ENCODE peak calls at places on chromosomes 16 and 17, in four cellular contexts. One of them, this sample, is unnamed.

GRCh38 chr17:42212382-42212781 is 18.1 kb upstream of the GHDC start:
- DNase-seq in stimulated activated effector memory CD8-positive, alpha-beta T cell treated with anti-CD3 and anti-CD28 coated beads, Interleukin-12 subunit alpha, Interleukin-12 subunit beta, amount 100 ng/mL, for 72 hours: no peak
- DNase-seq in stimulated activated CD4-positive, alpha-beta T cell treated with anti-CD3 and anti-CD28 coated beads, Interleukin-1b, Interleukin-23, amount 100 ng/mL, for 1 hour: no peak
- DNase-seq in Daoy: no peak
- DNase-seq in this sample: no peak

GRCh38 chr16:2769675-2770056 is 7.4 kb downstream of the ELOB start:
- DNase-seq in Daoy: no peak
- DNase-seq in stimulated activated effector memory CD8-positive, alpha-beta T cell treated with anti-CD3 and anti-CD28 coated beads, Interleukin-12 subunit alpha, Interleukin-12 subunit beta, amount 100 ng/mL, for 72 hours: no peak
- DNase-seq in stimulated activated CD4-positive, alpha-beta T cell treated with anti-CD3 and anti-CD28 coated beads, Interleukin-1b, Interleukin-23, amount 100 ng/mL, for 1 hour: no peak
- DNase-seq in this sample: no peak

GRCh38 chr17:49000943-49001342 is 3.8 kb downstream of the IGF2BP1 start:
- DNase-seq in Daoy: no peak
- DNase-seq in stimulated activated CD4-positive, alpha-beta T cell treated with anti-CD3 and anti-CD28 coated beads, Interleukin-1b, Interleukin-23, amount 100 ng/mL, for 1 hour: no peak
- DNase-seq in stimulated activated effector memory CD8-positive, alpha-beta T cell treated with anti-CD3 and anti-CD28 coated beads, Interleukin-12 subunit alpha, Interleukin-12 subunit beta, amount 100 ng/mL, for 72 hours: no peak
- DNase-seq in this sample: no peak

GRCh38 chr16:66204761-66205160 is 161.7 kb upstream of the CDH5 start:
- DNase-seq in stimulated activated effector memory CD8-positive, alpha-beta T cell treated with anti-CD3 and anti-CD28 coated beads, Interleukin-12 subunit alpha, Interleukin-12 subunit beta, amount 100 ng/mL, for 72 hours: no peak
- DNase-seq in Daoy: no peak
- DNase-seq in stimulated activated CD4-positive, alpha-beta T cell treated with anti-CD3 and anti-CD28 coated beads, Interleukin-1b, Interleukin-23, amount 100 ng/mL, for 1 hour: no peak
- DNase-seq in this sample: no peak

GRCh38 chr17:78817123-78817522 is 23.5 kb downstream of the USP36 start:
- DNase-seq in stimulated activated effector memory CD8-positive, alpha-beta T cell treated with anti-CD3 and anti-CD28 coated beads, Interleukin-12 subunit alpha, Interleukin-12 subunit beta, amount 100 ng/mL, for 72 hours: peak
- DNase-seq in stimulated activated CD4-positive, alpha-beta T cell treated with anti-CD3 and anti-CD28 coated beads, Interleukin-1b, Interleukin-23, amount 100 ng/mL, for 1 hour: peak
- DNase-seq in Daoy: no peak
- DNase-seq in this sample: no peak

GRCh38 chr17:38706625-38707298 is 1.7 kb downstream of the MLLT6 start:
- DNase-seq in stimulated activated effector memory CD8-positive, alpha-beta T cell treated with anti-CD3 and anti-CD28 coated beads, Interleukin-12 subunit alpha, Interleukin-12 subunit beta, amount 100 ng/mL, for 72 hours: no peak
- DNase-seq in Daoy: no peak
- DNase-seq in stimulated activated CD4-positive, alpha-beta T cell treated with anti-CD3 and anti-CD28 coated beads, Interleukin-1b, Interleukin-23, amount 100 ng/mL, for 1 hour: no peak
- DNase-seq in this sample: no peak

GRCh38 chr16:54506691-54507090 is 220.1 kb upstream of the IRX3 start:
- DNase-seq in Daoy: no peak
- DNase-seq in stimulated activated CD4-positive, alpha-beta T cell treated with anti-CD3 and anti-CD28 coated beads, Interleukin-1b, Interleukin-23, amount 100 ng/mL, for 1 hour: no peak
- DNase-seq in stimulated activated effector memory CD8-positive, alpha-beta T cell treated with anti-CD3 and anti-CD28 coated beads, Interleukin-12 subunit alpha, Interleukin-12 subunit beta, amount 100 ng/mL, for 72 hours: no peak
- DNase-seq in this sample: peak

GRCh38 chr16:73319747-73320146 is 271.8 kb upstream of the ZFHX3 start:
- DNase-seq in stimulated activated effector memory CD8-positive, alpha-beta T cell treated with anti-CD3 and anti-CD28 coated beads, Interleukin-12 subunit alpha, Interleukin-12 subunit beta, amount 100 ng/mL, for 72 hours: no peak
- DNase-seq in stimulated activated CD4-positive, alpha-beta T cell treated with anti-CD3 and anti-CD28 coated beads, Interleukin-1b, Interleukin-23, amount 100 ng/mL, for 1 hour: no peak
- DNase-seq in Daoy: no peak
- DNase-seq in this sample: no peak

GRCh38 chr17:50207318-50207717 is 5.9 kb upstream of the COL1A1 start:
- DNase-seq in stimulated activated effector memory CD8-positive, alpha-beta T cell treated with anti-CD3 and anti-CD28 coated beads, Interleukin-12 subunit alpha, Interleukin-12 subunit beta, amount 100 ng/mL, for 72 hours: no peak
- DNase-seq in stimulated activated CD4-positive, alpha-beta T cell treated with anti-CD3 and anti-CD28 coated beads, Interleukin-1b, Interleukin-23, amount 100 ng/mL, for 1 hour: no peak
- DNase-seq in Daoy: no peak
- DNase-seq in this sample: no peak

GRCh38 chr16:14369734-14370598 is 260.1 kb downstream of the PARN start:
- DNase-seq in stimulated activated CD4-positive, alpha-beta T cell treated with anti-CD3 and anti-CD28 coated beads, Interleukin-1b, Interleukin-23, amount 100 ng/mL, for 1 hour: no peak
- DNase-seq in stimulated activated effector memory CD8-positive, alpha-beta T cell treated with anti-CD3 and anti-CD28 coated beads, Interleukin-12 subunit alpha, Interleukin-12 subunit beta, amount 100 ng/mL, for 72 hours: no peak
- DNase-seq in Daoy: no peak
- DNase-seq in this sample: no peak

GRCh38 chr17:21233581-21234337 is 19.5 kb downstream of the NATD1 start:
- DNase-seq in Daoy: no peak
- DNase-seq in stimulated activated CD4-positive, alpha-beta T cell treated with anti-CD3 and anti-CD28 coated beads, Interleukin-1b, Interleukin-23, amount 100 ng/mL, for 1 hour: no peak
- DNase-seq in stimulated activated effector memory CD8-positive, alpha-beta T cell treated with anti-CD3 and anti-CD28 coated beads, Interleukin-12 subunit alpha, Interleukin-12 subunit beta, amount 100 ng/mL, for 72 hours: no peak
- DNase-seq in this sample: no peak

GRCh38 chr16:10895053-10895946 is 18.3 kb downstream of the CIITA start:
- DNase-seq in Daoy: peak
- DNase-seq in stimulated activated effector memory CD8-positive, alpha-beta T cell treated with anti-CD3 and anti-CD28 coated beads, Interleukin-12 subunit alpha, Interleukin-12 subunit beta, amount 100 ng/mL, for 72 hours: no peak
- DNase-seq in stimulated activated CD4-positive, alpha-beta T cell treated with anti-CD3 and anti-CD28 coated beads, Interleukin-1b, Interleukin-23, amount 100 ng/mL, for 1 hour: no peak
- DNase-seq in this sample: peak

GRCh38 chr16:64297863-64298579 is 823.8 kb downstream of the CDH11 start:
- DNase-seq in stimulated activated effector memory CD8-positive, alpha-beta T cell treated with anti-CD3 and anti-CD28 coated beads, Interleukin-12 subunit alpha, Interleukin-12 subunit beta, amount 100 ng/mL, for 72 hours: no peak
- DNase-seq in stimulated activated CD4-positive, alpha-beta T cell treated with anti-CD3 and anti-CD28 coated beads, Interleukin-1b, Interleukin-23, amount 100 ng/mL, for 1 hour: no peak
- DNase-seq in Daoy: no peak
- DNase-seq in this sample: no peak

GRCh38 chr16:83561876-83562275 is 245.9 kb upstream of the HSBP1 start:
- DNase-seq in stimulated activated effector memory CD8-positive, alpha-beta T cell treated with anti-CD3 and anti-CD28 coated beads, Interleukin-12 subunit alpha, Interleukin-12 subunit beta, amount 100 ng/mL, for 72 hours: no peak
- DNase-seq in Daoy: no peak
- DNase-seq in stimulated activated CD4-positive, alpha-beta T cell treated with anti-CD3 and anti-CD28 coated beads, Interleukin-1b, Interleukin-23, amount 100 ng/mL, for 1 hour: no peak
- DNase-seq in this sample: peak

GRCh38 chr16:27313422-27314160 is at the start of gene IL4R:
- DNase-seq in stimulated activated CD4-positive, alpha-beta T cell treated with anti-CD3 and anti-CD28 coated beads, Interleukin-1b, Interleukin-23, amount 100 ng/mL, for 1 hour: no peak
- DNase-seq in Daoy: peak
- DNase-seq in stimulated activated effector memory CD8-positive, alpha-beta T cell treated with anti-CD3 and anti-CD28 coated beads, Interleukin-12 subunit alpha, Interleukin-12 subunit beta, amount 100 ng/mL, for 72 hours: peak
- DNase-seq in this sample: peak

GRCh38 chr17:80146121-80147034 is 550 bp downstream of the EIF4A3 start:
- DNase-seq in stimulated activated effector memory CD8-positive, alpha-beta T cell treated with anti-CD3 and anti-CD28 coated beads, Interleukin-12 subunit alpha, Interleukin-12 subunit beta, amount 100 ng/mL, for 72 hours: peak
- DNase-seq in Daoy: peak
- DNase-seq in stimulated activated CD4-positive, alpha-beta T cell treated with anti-CD3 and anti-CD28 coated beads, Interleukin-1b, Interleukin-23, amount 100 ng/mL, for 1 hour: no peak
- DNase-seq in this sample: peak

GRCh38 chr17:42659079-42659931 is at the start of gene TUBG2:
- DNase-seq in stimulated activated CD4-positive, alpha-beta T cell treated with anti-CD3 and anti-CD28 coated beads, Interleukin-1b, Interleukin-23, amount 100 ng/mL, for 1 hour: no peak
- DNase-seq in Daoy: peak
- DNase-seq in stimulated activated effector memory CD8-positive, alpha-beta T cell treated with anti-CD3 and anti-CD28 coated beads, Interleukin-12 subunit alpha, Interleukin-12 subunit beta, amount 100 ng/mL, for 72 hours: peak
- DNase-seq in this sample: peak

GRCh38 chr16:83615981-83616380 is 191.8 kb upstream of the HSBP1 start:
- DNase-seq in Daoy: no peak
- DNase-seq in stimulated activated CD4-positive, alpha-beta T cell treated with anti-CD3 and anti-CD28 coated beads, Interleukin-1b, Interleukin-23, amount 100 ng/mL, for 1 hour: no peak
- DNase-seq in stimulated activated effector memory CD8-positive, alpha-beta T cell treated with anti-CD3 and anti-CD28 coated beads, Interleukin-12 subunit alpha, Interleukin-12 subunit beta, amount 100 ng/mL, for 72 hours: peak
- DNase-seq in this sample: no peak

GRCh38 chr17:41107941-41108445 is 2.8 kb downstream of the KRTAP4-9 start:
- DNase-seq in Daoy: no peak
- DNase-seq in stimulated activated effector memory CD8-positive, alpha-beta T cell treated with anti-CD3 and anti-CD28 coated beads, Interleukin-12 subunit alpha, Interleukin-12 subunit beta, amount 100 ng/mL, for 72 hours: no peak
- DNase-seq in stimulated activated CD4-positive, alpha-beta T cell treated with anti-CD3 and anti-CD28 coated beads, Interleukin-1b, Interleukin-23, amount 100 ng/mL, for 1 hour: no peak
- DNase-seq in this sample: no peak

GRCh38 chr16:55437627-55438026 is 41.4 kb upstream of the MMP2 start:
- DNase-seq in stimulated activated CD4-positive, alpha-beta T cell treated with anti-CD3 and anti-CD28 coated beads, Interleukin-1b, Interleukin-23, amount 100 ng/mL, for 1 hour: no peak
- DNase-seq in Daoy: peak
- DNase-seq in stimulated activated effector memory CD8-positive, alpha-beta T cell treated with anti-CD3 and anti-CD28 coated beads, Interleukin-12 subunit alpha, Interleukin-12 subunit beta, amount 100 ng/mL, for 72 hours: no peak
- DNase-seq in this sample: peak

GRCh38 chr17:49315551-49315951 is 46.5 kb downstream of the ZNF652 start:
- DNase-seq in Daoy: peak
- DNase-seq in stimulated activated CD4-positive, alpha-beta T cell treated with anti-CD3 and anti-CD28 coated beads, Interleukin-1b, Interleukin-23, amount 100 ng/mL, for 1 hour: peak
- DNase-seq in stimulated activated effector memory CD8-positive, alpha-beta T cell treated with anti-CD3 and anti-CD28 coated beads, Interleukin-12 subunit alpha, Interleukin-12 subunit beta, amount 100 ng/mL, for 72 hours: peak
- DNase-seq in this sample: peak

GRCh38 chr16:46673320-46674013 is 15.5 kb downstream of the VPS35 start:
- DNase-seq in stimulated activated CD4-positive, alpha-beta T cell treated with anti-CD3 and anti-CD28 coated beads, Interleukin-1b, Interleukin-23, amount 100 ng/mL, for 1 hour: no peak
- DNase-seq in Daoy: peak
- DNase-seq in stimulated activated effector memory CD8-positive, alpha-beta T cell treated with anti-CD3 and anti-CD28 coated beads, Interleukin-12 subunit alpha, Interleukin-12 subunit beta, amount 100 ng/mL, for 72 hours: peak
- DNase-seq in this sample: peak

GRCh38 chr17:73325527-73325842 is 13.7 kb upstream of the CDC42EP4 start:
- DNase-seq in Daoy: no peak
- DNase-seq in stimulated activated CD4-positive, alpha-beta T cell treated with anti-CD3 and anti-CD28 coated beads, Interleukin-1b, Interleukin-23, amount 100 ng/mL, for 1 hour: no peak
- DNase-seq in stimulated activated effector memory CD8-positive, alpha-beta T cell treated with anti-CD3 and anti-CD28 coated beads, Interleukin-12 subunit alpha, Interleukin-12 subunit beta, amount 100 ng/mL, for 72 hours: no peak
- DNase-seq in this sample: no peak

GRCh38 chr17:64004218-64004770 is 6.1 kb downstream of the PRR29 start:
- DNase-seq in Daoy: no peak
- DNase-seq in stimulated activated effector memory CD8-positive, alpha-beta T cell treated with anti-CD3 and anti-CD28 coated beads, Interleukin-12 subunit alpha, Interleukin-12 subunit beta, amount 100 ng/mL, for 72 hours: no peak
- DNase-seq in stimulated activated CD4-positive, alpha-beta T cell treated with anti-CD3 and anti-CD28 coated beads, Interleukin-1b, Interleukin-23, amount 100 ng/mL, for 1 hour: no peak
- DNase-seq in this sample: no peak

GRCh38 chr16:16141141-16141540 is 82.2 kb downstream of the ABCC6 start:
- DNase-seq in Daoy: no peak
- DNase-seq in stimulated activated effector memory CD8-positive, alpha-beta T cell treated with anti-CD3 and anti-CD28 coated beads, Interleukin-12 subunit alpha, Interleukin-12 subunit beta, amount 100 ng/mL, for 72 hours: no peak
- DNase-seq in stimulated activated CD4-positive, alpha-beta T cell treated with anti-CD3 and anti-CD28 coated beads, Interleukin-1b, Interleukin-23, amount 100 ng/mL, for 1 hour: no peak
- DNase-seq in this sample: no peak

GRCh38 chr17:19683117-19683516 is 33.3 kb downstream of the SLC47A2 start:
- DNase-seq in stimulated activated CD4-positive, alpha-beta T cell treated with anti-CD3 and anti-CD28 coated beads, Interleukin-1b, Interleukin-23, amount 100 ng/mL, for 1 hour: no peak
- DNase-seq in stimulated activated effector memory CD8-positive, alpha-beta T cell treated with anti-CD3 and anti-CD28 coated beads, Interleukin-12 subunit alpha, Interleukin-12 subunit beta, amount 100 ng/mL, for 72 hours: no peak
- DNase-seq in Daoy: no peak
- DNase-seq in this sample: peak

GRCh38 chr16:76235025-76235424 is 42.2 kb upstream of the CNTNAP4 start:
- DNase-seq in stimulated activated CD4-positive, alpha-beta T cell treated with anti-CD3 and anti-CD28 coated beads, Interleukin-1b, Interleukin-23, amount 100 ng/mL, for 1 hour: no peak
- DNase-seq in stimulated activated effector memory CD8-positive, alpha-beta T cell treated with anti-CD3 and anti-CD28 coated beads, Interleukin-12 subunit alpha, Interleukin-12 subunit beta, amount 100 ng/mL, for 72 hours: no peak
- DNase-seq in Daoy: peak
- DNase-seq in this sample: no peak

GRCh38 chr17:45147102-45147580 is 1.1 kb upstream of the HEXIM1 start:
- DNase-seq in stimulated activated CD4-positive, alpha-beta T cell treated with anti-CD3 and anti-CD28 coated beads, Interleukin-1b, Interleukin-23, amount 100 ng/mL, for 1 hour: no peak
- DNase-seq in stimulated activated effector memory CD8-positive, alpha-beta T cell treated with anti-CD3 and anti-CD28 coated beads, Interleukin-12 subunit alpha, Interleukin-12 subunit beta, amount 100 ng/mL, for 72 hours: peak
- DNase-seq in Daoy: peak
- DNase-seq in this sample: no peak

GRCh38 chr17:6467567-6467966 is 23.3 kb downstream of the PIMREG start:
- DNase-seq in stimulated activated CD4-positive, alpha-beta T cell treated with anti-CD3 and anti-CD28 coated beads, Interleukin-1b, Interleukin-23, amount 100 ng/mL, for 1 hour: no peak
- DNase-seq in Daoy: no peak
- DNase-seq in stimulated activated effector memory CD8-positive, alpha-beta T cell treated with anti-CD3 and anti-CD28 coated beads, Interleukin-12 subunit alpha, Interleukin-12 subunit beta, amount 100 ng/mL, for 72 hours: no peak
- DNase-seq in this sample: no peak

GRCh38 chr16:11679250-11679649 is 11.0 kb downstream of the SNN start:
- DNase-seq in Daoy: no peak
- DNase-seq in stimulated activated effector memory CD8-positive, alpha-beta T cell treated with anti-CD3 and anti-CD28 coated beads, Interleukin-12 subunit alpha, Interleukin-12 subunit beta, amount 100 ng/mL, for 72 hours: no peak
- DNase-seq in stimulated activated CD4-positive, alpha-beta T cell treated with anti-CD3 and anti-CD28 coated beads, Interleukin-1b, Interleukin-23, amount 100 ng/mL, for 1 hour: no peak
- DNase-seq in this sample: peak